ENCODE peak calls at places on chromosome 5, in six cellular contexts. One of them, this sample, is unnamed.

GRCh38 chr5:21701317-21701716 is 1151.8 kb downstream of the CDH12 start:
- DNase-seq in H1: no peak
- DNase-seq in IMR-90: no peak
- DNase-seq in H9: no peak
- DNase-seq in mesenchymal stem cell: no peak
- DNase-seq in mesendoderm: no peak
- DNase-seq in this sample: no peak

GRCh38 chr5:167171056-167171455 is 1120.4 kb upstream of the WWC1 start:
- DNase-seq in H1: no peak
- DNase-seq in mesendoderm: no peak
- DNase-seq in H9: no peak
- DNase-seq in IMR-90: no peak
- DNase-seq in mesenchymal stem cell: no peak
- DNase-seq in this sample: no peak

GRCh38 chr5:5353681-5354080 is 68.8 kb upstream of the ICE1 start:
- DNase-seq in mesenchymal stem cell: no peak
- DNase-seq in H1: no peak
- DNase-seq in IMR-90: no peak
- DNase-seq in H9: peak; percentile 53
- DNase-seq in mesendoderm: peak; percentile 46
- DNase-seq in this sample: no peak

GRCh38 chr5:133820516-133820915 is 147.9 kb downstream of the C5orf15 start:
- DNase-seq in mesendoderm: no peak
- DNase-seq in H1: no peak
- DNase-seq in IMR-90: no peak
- DNase-seq in mesenchymal stem cell: no peak
- DNase-seq in H9: no peak
- DNase-seq in this sample: no peak

GRCh38 chr5:178996156-178996555 is 1.0 kb upstream of the GRM6 start:
- DNase-seq in H9: no peak
- DNase-seq in mesendoderm: no peak
- DNase-seq in IMR-90: no peak
- DNase-seq in H1: no peak
- DNase-seq in mesenchymal stem cell: no peak
- DNase-seq in this sample: no peak

GRCh38 chr5:1298067-1298551 is 3.2 kb upstream of the TERT start:
- DNase-seq in H1: no peak
- DNase-seq in mesenchymal stem cell: no peak
- DNase-seq in IMR-90: no peak
- DNase-seq in H9: no peak
- DNase-seq in mesendoderm: no peak
- DNase-seq in this sample: no peak

GRCh38 chr5:147918101-147918500 is 11.8 kb upstream of the C5orf46 start:
- DNase-seq in mesendoderm: no peak
- DNase-seq in IMR-90: peak; percentile 65
- DNase-seq in H9: no peak
- DNase-seq in H1: no peak
- DNase-seq in mesenchymal stem cell: peak; percentile 26
- DNase-seq in this sample: no peak

GRCh38 chr5:169946743-169947142 is 33.6 kb downstream of the INSYN2B start:
- DNase-seq in mesenchymal stem cell: no peak
- DNase-seq in IMR-90: peak; percentile 43
- DNase-seq in H1: no peak
- DNase-seq in mesendoderm: no peak
- DNase-seq in H9: no peak
- DNase-seq in this sample: no peak

GRCh38 chr5:7331083-7331482 is 64.9 kb upstream of the ADCY2 start:
- DNase-seq in H9: peak; percentile 42
- DNase-seq in mesenchymal stem cell: no peak
- DNase-seq in mesendoderm: peak; percentile 47
- DNase-seq in IMR-90: no peak
- DNase-seq in H1: no peak
- DNase-seq in this sample: no peak

GRCh38 chr5:16304846-16305245 is 125.3 kb upstream of the MARCHF11 start:
- DNase-seq in IMR-90: peak; percentile 4
- DNase-seq in H1: no peak
- DNase-seq in H9: no peak
- DNase-seq in mesendoderm: no peak
- DNase-seq in mesenchymal stem cell: no peak
- DNase-seq in this sample: no peak

GRCh38 chr5:108743344-108743743 is 4.4 kb upstream of the FER start:
- DNase-seq in mesenchymal stem cell: no peak
- DNase-seq in H1: no peak
- DNase-seq in IMR-90: no peak
- DNase-seq in mesendoderm: peak; percentile 23
- DNase-seq in H9: no peak
- DNase-seq in this sample: peak; percentile 57

GRCh38 chr5:43514471-43514815 is 505 bp downstream of the C5orf34 start:
- DNase-seq in mesenchymal stem cell: peak; percentile 85
- DNase-seq in mesendoderm: no peak
- DNase-seq in H1: no peak
- DNase-seq in H9: no peak
- DNase-seq in IMR-90: peak; percentile 87
- DNase-seq in this sample: no peak

GRCh38 chr5:137336565-137337120 is 162.5 kb downstream of the SPOCK1 start:
- DNase-seq in mesendoderm: no peak
- DNase-seq in IMR-90: no peak
- DNase-seq in mesenchymal stem cell: no peak
- DNase-seq in H9: no peak
- DNase-seq in H1: no peak
- DNase-seq in this sample: no peak

GRCh38 chr5:16797949-16798348 is 138.1 kb downstream of the MYO10 start:
- DNase-seq in H9: no peak
- DNase-seq in mesendoderm: no peak
- DNase-seq in H1: no peak
- DNase-seq in mesenchymal stem cell: no peak
- DNase-seq in IMR-90: no peak
- DNase-seq in this sample: no peak

GRCh38 chr5:171258737-171259405 is 50.2 kb upstream of the TLX3 start:
- DNase-seq in H9: no peak
- DNase-seq in mesendoderm: no peak
- DNase-seq in mesenchymal stem cell: peak; percentile 40
- DNase-seq in IMR-90: peak; percentile 27
- DNase-seq in H1: no peak
- DNase-seq in this sample: no peak

GRCh38 chr5:75049581-75050274 is 2.6 kb downstream of the GCNT4 start:
- DNase-seq in IMR-90: peak; percentile 62
- DNase-seq in mesenchymal stem cell: peak; percentile 75
- DNase-seq in H9: peak; percentile 85
- DNase-seq in mesendoderm: peak; percentile 93
- DNase-seq in H1: peak; percentile 56
- DNase-seq in this sample: peak; percentile 46

GRCh38 chr5:27458318-27458717 is 419.9 kb upstream of the CDH9 start:
- DNase-seq in IMR-90: no peak
- DNase-seq in H9: no peak
- DNase-seq in H1: no peak
- DNase-seq in mesendoderm: no peak
- DNase-seq in mesenchymal stem cell: no peak
- DNase-seq in this sample: no peak

GRCh38 chr5:76787237-76787636 is 31.6 kb upstream of the F2RL1 start:
- DNase-seq in mesenchymal stem cell: peak; percentile 54
- DNase-seq in H1: no peak
- DNase-seq in IMR-90: peak; percentile 95
- DNase-seq in H9: no peak
- DNase-seq in mesendoderm: no peak
- DNase-seq in this sample: no peak

GRCh38 chr5:177474094-177474493 is 660 bp upstream of the DBN1 start:
- DNase-seq in IMR-90: no peak
- DNase-seq in H9: no peak
- DNase-seq in mesenchymal stem cell: peak; percentile 43
- DNase-seq in mesendoderm: peak; percentile 58
- DNase-seq in H1: no peak
- DNase-seq in this sample: no peak

GRCh38 chr5:117336208-117336607 is 761.6 kb upstream of the SEMA6A start:
- DNase-seq in mesendoderm: no peak
- DNase-seq in IMR-90: no peak
- DNase-seq in H1: no peak
- DNase-seq in H9: no peak
- DNase-seq in mesenchymal stem cell: no peak
- DNase-seq in this sample: no peak
- H3K9ac ChIP-seq in mesendoderm: no peak overlapping the region
- H3K9ac ChIP-seq in IMR-90: no peak overlapping the region
- H3K9ac ChIP-seq in H1: no peak overlapping the region
- H3K9ac ChIP-seq in H9: no peak overlapping the region
- H3K9ac ChIP-seq in mesenchymal stem cell: no peak overlapping the region
- H3K9ac ChIP-seq in this sample: no peak overlapping the region

GRCh38 chr5:13503017-13503416 is 441.5 kb downstream of the DNAH5 start:
- DNase-seq in mesendoderm: no peak
- DNase-seq in IMR-90: no peak
- DNase-seq in mesenchymal stem cell: no peak
- DNase-seq in H1: no peak
- DNase-seq in H9: no peak
- DNase-seq in this sample: no peak

GRCh38 chr5:13510616-13511015 is 433.9 kb downstream of the DNAH5 start:
- DNase-seq in mesenchymal stem cell: no peak
- DNase-seq in mesendoderm: no peak
- DNase-seq in H9: no peak
- DNase-seq in IMR-90: peak; percentile 5
- DNase-seq in H1: no peak
- DNase-seq in this sample: no peak

GRCh38 chr5:13508559-13508958 is 435.9 kb downstream of the DNAH5 start:
- DNase-seq in IMR-90: no peak
- DNase-seq in H9: no peak
- DNase-seq in mesendoderm: no peak
- DNase-seq in H1: no peak
- DNase-seq in mesenchymal stem cell: no peak
- DNase-seq in this sample: no peak

DNA sequence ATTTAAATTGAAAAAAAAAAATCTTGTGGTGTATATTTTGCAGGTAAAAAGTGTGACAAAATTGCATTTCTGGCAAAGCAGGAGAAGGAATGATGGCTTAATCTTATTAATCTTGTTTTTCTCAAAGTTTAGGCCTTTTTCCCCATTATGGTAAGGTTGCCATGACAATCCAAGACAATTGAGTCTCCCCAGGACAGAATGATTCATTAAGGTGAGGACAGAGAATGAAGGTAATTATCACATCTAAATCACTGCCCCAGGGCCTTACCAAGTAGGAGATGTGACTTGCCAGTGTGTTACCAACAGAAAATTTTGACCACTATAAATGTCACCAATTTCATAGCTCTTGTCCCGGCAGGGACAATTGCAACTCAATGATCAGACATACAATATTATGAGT is 439.2 kb downstream of the DNAH5 start:
- DNase-seq in H9: no peak
- DNase-seq in mesendoderm: peak; percentile 80
- DNase-seq in mesenchymal stem cell: no peak
- DNase-seq in H1: no peak
- DNase-seq in IMR-90: no peak
- DNase-seq in this sample: no peak
- H2BK15ac ChIP-seq in H9: no peak overlapping the region
- H2BK15ac ChIP-seq in mesendoderm: no peak overlapping the region
- H2BK15ac ChIP-seq in mesenchymal stem cell: no peak overlapping the region
- H2BK15ac ChIP-seq in H1: no peak overlapping the region
- H2BK15ac ChIP-seq in IMR-90: no peak overlapping the region
- H2BK15ac ChIP-seq in this sample: no peak overlapping the region

GRCh38 chr5:68287976-68288755 is 72.6 kb downstream of the PIK3R1 start:
- DNase-seq in mesendoderm: peak; percentile 87
- DNase-seq in mesenchymal stem cell: peak; percentile 72
- DNase-seq in H9: peak; percentile 57
- DNase-seq in H1: no peak
- DNase-seq in IMR-90: peak; percentile 37
- DNase-seq in this sample: peak; percentile 48

GRCh38 chr5:68285857-68286611 is 70.5 kb downstream of the PIK3R1 start:
- DNase-seq in H1: no peak
- DNase-seq in mesendoderm: peak; percentile 49
- DNase-seq in H9: no peak
- DNase-seq in mesenchymal stem cell: peak; percentile 67
- DNase-seq in IMR-90: peak; percentile 65
- DNase-seq in this sample: peak; percentile 24

GRCh38 chr5:68287631-68287975 is 72.0 kb downstream of the PIK3R1 start:
- DNase-seq in H1: no peak
- DNase-seq in mesenchymal stem cell: no peak
- DNase-seq in IMR-90: no peak
- DNase-seq in H9: no peak
- DNase-seq in mesendoderm: no peak
- DNase-seq in this sample: no peak

GRCh38 chr5:68286612-68286912 is 71.0 kb downstream of the PIK3R1 start:
- DNase-seq in IMR-90: no peak
- DNase-seq in mesendoderm: no peak
- DNase-seq in H1: no peak
- DNase-seq in H9: no peak
- DNase-seq in mesenchymal stem cell: no peak
- DNase-seq in this sample: no peak

GRCh38 chr5:68285075-68285827 is 69.7 kb downstream of the PIK3R1 start:
- DNase-seq in H9: no peak
- DNase-seq in IMR-90: no peak
- DNase-seq in mesendoderm: no peak
- DNase-seq in H1: no peak
- DNase-seq in mesenchymal stem cell: no peak
- DNase-seq in this sample: no peak
- H3K27ac ChIP-seq in H9: no peak overlapping the region
- H3K27ac ChIP-seq in IMR-90: no peak overlapping the region
- H3K27ac ChIP-seq in mesendoderm: no peak overlapping the region
- H3K27ac ChIP-seq in H1: no peak overlapping the region
- H3K27ac ChIP-seq in mesenchymal stem cell: no peak overlapping the region
- H3K27ac ChIP-seq in this sample: no peak overlapping the region

DNA sequence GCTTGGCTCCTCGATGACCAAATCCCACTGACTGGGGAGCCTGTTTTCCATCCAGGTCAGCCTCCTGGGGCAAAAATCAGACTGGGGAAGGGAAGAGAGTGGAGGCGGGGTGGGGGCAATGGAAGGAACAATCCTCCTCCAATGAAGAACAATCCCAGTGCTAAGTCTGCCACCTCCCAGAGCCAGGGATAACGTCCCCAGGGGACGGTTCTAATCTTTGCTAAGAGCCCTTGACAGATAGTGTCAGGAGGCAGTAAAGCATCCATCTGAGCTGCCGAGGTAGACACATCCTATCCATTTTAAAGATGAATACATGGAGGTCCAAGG is 298.5 kb upstream of the MSX2 start:
- DNase-seq in mesenchymal stem cell: no peak
- DNase-seq in mesendoderm: peak; percentile 91
- DNase-seq in IMR-90: no peak
- DNase-seq in H1: no peak
- DNase-seq in H9: no peak
- DNase-seq in this sample: no peak
- H3K9ac ChIP-seq in mesenchymal stem cell: no peak overlapping the region
- H3K9ac ChIP-seq in mesendoderm: no peak overlapping the region
- H3K9ac ChIP-seq in IMR-90: no peak overlapping the region
- H3K9ac ChIP-seq in H1: no peak overlapping the region
- H3K9ac ChIP-seq in H9: no peak overlapping the region
- H3K9ac ChIP-seq in this sample: no peak overlapping the region

DNA sequence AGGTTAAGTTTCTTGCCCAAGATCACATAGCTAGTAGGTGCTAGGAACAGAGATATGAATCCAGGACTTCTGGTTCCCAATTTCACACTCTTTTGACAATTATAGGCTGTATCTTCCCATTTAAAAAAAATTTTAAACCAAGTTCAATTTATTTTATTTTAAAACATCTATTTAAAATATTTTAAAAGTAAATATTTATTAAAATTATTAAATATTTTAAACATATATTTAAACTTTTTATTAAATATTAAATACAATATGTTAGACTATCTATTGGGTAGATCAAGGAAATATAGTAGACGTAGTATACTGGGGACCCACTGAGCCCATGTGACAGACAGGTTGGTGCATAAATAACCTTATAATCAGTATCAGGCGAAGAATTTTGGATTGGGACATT is 54.8 kb downstream of the GLRA1 start:
- DNase-seq in H1: no peak
- DNase-seq in mesenchymal stem cell: no peak
- DNase-seq in H9: no peak
- DNase-seq in mesendoderm: no peak
- DNase-seq in IMR-90: no peak
- DNase-seq in this sample: no peak
- H2BK15ac ChIP-seq in H1: no peak overlapping the region
- H2BK15ac ChIP-seq in mesenchymal stem cell: no peak overlapping the region
- H2BK15ac ChIP-seq in H9: no peak overlapping the region
- H2BK15ac ChIP-seq in mesendoderm: no peak overlapping the region
- H2BK15ac ChIP-seq in IMR-90: no peak overlapping the region
- H2BK15ac ChIP-seq in this sample: no peak overlapping the region

GRCh38 chr5:58261605-58262004 is 198.3 kb downstream of the PLK2 start:
- DNase-seq in H1: no peak
- DNase-seq in mesendoderm: no peak
- DNase-seq in IMR-90: peak; percentile 65
- DNase-seq in H9: no peak
- DNase-seq in mesenchymal stem cell: no peak
- DNase-seq in this sample: no peak
- H3K27ac ChIP-seq in H1: no peak overlapping the region
- H3K27ac ChIP-seq in mesendoderm: no peak overlapping the region
- H3K27ac ChIP-seq in IMR-90: no peak overlapping the region
- H3K27ac ChIP-seq in H9: no peak overlapping the region
- H3K27ac ChIP-seq in mesenchymal stem cell: no peak overlapping the region
- H3K27ac ChIP-seq in this sample: no peak overlapping the region